ENCODE peak calls at places on chromosomes 6 and 20, in seven cellular contexts. One of them, this sample, is unnamed.

GRCh38 chr20:1624811-1625690 is 5.2 kb upstream of the SIRPB1 start:
- DNase-seq in mammary epithelial cell: no peak
- DNase-seq in IMR-90: peak; percentile 0
- DNase-seq in GM23338: no peak
- DNase-seq in mesendoderm: no peak
- DNase-seq in GM23248: no peak
- DNase-seq in fibroblast of lung: no peak
- DNase-seq in this sample: peak; percentile 0

GRCh38 chr20:47691632-47692031 is 93.6 kb downstream of the SULF2 start:
- DNase-seq in GM23338: peak; percentile 63
- DNase-seq in IMR-90: peak; percentile 22
- DNase-seq in fibroblast of lung: peak; percentile 50
- DNase-seq in mesendoderm: peak; percentile 67
- DNase-seq in mammary epithelial cell: peak; percentile 46
- DNase-seq in GM23248: peak; percentile 48
- DNase-seq in this sample: no peak

GRCh38 chr6:4280721-4281120 is 145.3 kb upstream of the ECI2 start:
- DNase-seq in mammary epithelial cell: peak; percentile 87
- DNase-seq in GM23338: no peak
- DNase-seq in IMR-90: peak; percentile 91
- DNase-seq in fibroblast of lung: peak; percentile 66
- DNase-seq in mesendoderm: peak; percentile 48
- DNase-seq in GM23248: peak; percentile 89
- DNase-seq in this sample: peak; percentile 55

GRCh38 chr6:110367825-110368224 is 9.7 kb upstream of the METTL24 start:
- DNase-seq in fibroblast of lung: no peak
- DNase-seq in GM23248: no peak
- DNase-seq in GM23338: no peak
- DNase-seq in IMR-90: no peak
- DNase-seq in mammary epithelial cell: no peak
- DNase-seq in mesendoderm: no peak
- DNase-seq in this sample: no peak

GRCh38 chr6:10431423-10432164 is 16.7 kb upstream of the TFAP2A start:
- DNase-seq in GM23248: no peak
- DNase-seq in fibroblast of lung: no peak
- DNase-seq in mesendoderm: peak; percentile 84
- DNase-seq in GM23338: no peak
- DNase-seq in IMR-90: no peak
- DNase-seq in mammary epithelial cell: peak; percentile 97
- DNase-seq in this sample: no peak

GRCh38 chr6:38634518-38634917 is 5.2 kb downstream of the BTBD9 start:
- DNase-seq in fibroblast of lung: no peak
- DNase-seq in mesendoderm: no peak
- DNase-seq in IMR-90: peak; percentile 18
- DNase-seq in mammary epithelial cell: peak; percentile 3
- DNase-seq in GM23338: no peak
- DNase-seq in GM23248: peak; percentile 23
- DNase-seq in this sample: no peak

GRCh38 chr6:111027219-111027618 is 45.4 kb downstream of the RPF2 start:
- DNase-seq in GM23338: no peak
- DNase-seq in mesendoderm: no peak
- DNase-seq in IMR-90: no peak
- DNase-seq in fibroblast of lung: no peak
- DNase-seq in mammary epithelial cell: no peak
- DNase-seq in GM23248: no peak
- DNase-seq in this sample: no peak

GRCh38 chr20:59598625-59599310 is 5.6 kb upstream of the PHACTR3 start:
- DNase-seq in mammary epithelial cell: peak; percentile 8
- DNase-seq in fibroblast of lung: no peak
- DNase-seq in IMR-90: no peak
- DNase-seq in GM23248: peak; percentile 43
- DNase-seq in GM23338: peak; percentile 66
- DNase-seq in mesendoderm: peak; percentile 52
- DNase-seq in this sample: peak; percentile 56

GRCh38 chr20:59772373-59772705 is 161.1 kb downstream of the SYCP2 start:
- DNase-seq in GM23338: no peak
- DNase-seq in mesendoderm: no peak
- DNase-seq in mammary epithelial cell: no peak
- DNase-seq in GM23248: no peak
- DNase-seq in IMR-90: no peak
- DNase-seq in fibroblast of lung: no peak
- DNase-seq in this sample: no peak

GRCh38 chr20:959996-960615 is 42.0 kb downstream of the RSPO4 start:
- DNase-seq in IMR-90: no peak
- DNase-seq in mammary epithelial cell: no peak
- DNase-seq in fibroblast of lung: no peak
- DNase-seq in mesendoderm: no peak
- DNase-seq in GM23338: no peak
- DNase-seq in GM23248: no peak
- DNase-seq in this sample: no peak

GRCh38 chr6:22466665-22467064 is 102.7 kb upstream of the HDGFL1 start:
- DNase-seq in IMR-90: no peak
- DNase-seq in fibroblast of lung: no peak
- DNase-seq in mammary epithelial cell: no peak
- DNase-seq in GM23248: no peak
- DNase-seq in mesendoderm: peak; percentile 14
- DNase-seq in GM23338: peak; percentile 29
- DNase-seq in this sample: no peak

GRCh38 chr6:1382883-1383728 is 6.3 kb upstream of the FOXF2 start:
- DNase-seq in IMR-90: no peak
- DNase-seq in GM23248: peak; percentile 33
- DNase-seq in mesendoderm: peak; percentile 72
- DNase-seq in mammary epithelial cell: no peak
- DNase-seq in GM23338: peak; percentile 80
- DNase-seq in fibroblast of lung: peak; percentile 43
- DNase-seq in this sample: peak; percentile 32

GRCh38 chr6:38065734-38066133 is 246.2 kb downstream of the ZFAND3 start:
- DNase-seq in mesendoderm: no peak
- DNase-seq in IMR-90: no peak
- DNase-seq in GM23338: no peak
- DNase-seq in mammary epithelial cell: no peak
- DNase-seq in GM23248: no peak
- DNase-seq in fibroblast of lung: no peak
- DNase-seq in this sample: no peak

GRCh38 chr20:10671221-10671849 is 2.5 kb downstream of the JAG1 start:
- DNase-seq in fibroblast of lung: peak; percentile 98
- DNase-seq in GM23338: peak; percentile 85
- DNase-seq in mammary epithelial cell: peak; percentile 96
- DNase-seq in GM23248: peak; percentile 96
- DNase-seq in IMR-90: peak; percentile 94
- DNase-seq in mesendoderm: peak; percentile 85
- DNase-seq in this sample: peak; percentile 93

GRCh38 chr20:62675156-62675871 is 33.0 kb downstream of the SLCO4A1 start:
- DNase-seq in IMR-90: no peak
- DNase-seq in GM23338: no peak
- DNase-seq in fibroblast of lung: no peak
- DNase-seq in GM23248: peak; percentile 54
- DNase-seq in mesendoderm: no peak
- DNase-seq in mammary epithelial cell: no peak
- DNase-seq in this sample: no peak

GRCh38 chr6:44053760-44054556 is 73.3 kb downstream of the MRPL14 start:
- DNase-seq in IMR-90: peak; percentile 87
- DNase-seq in GM23338: no peak
- DNase-seq in mammary epithelial cell: peak; percentile 38
- DNase-seq in mesendoderm: peak; percentile 94
- DNase-seq in fibroblast of lung: peak; percentile 58
- DNase-seq in GM23248: peak; percentile 86
- DNase-seq in this sample: no peak

GRCh38 chr20:10540636-10541493 is 105.8 kb downstream of the SLX4IP start:
- DNase-seq in mesendoderm: peak; percentile 46
- DNase-seq in IMR-90: peak; percentile 94
- DNase-seq in mammary epithelial cell: peak; percentile 90
- DNase-seq in GM23248: peak; percentile 86
- DNase-seq in fibroblast of lung: peak; percentile 92
- DNase-seq in GM23338: no peak
- DNase-seq in this sample: peak; percentile 60

GRCh38 chr20:41166201-41167117 is 29.1 kb downstream of the PLCG1 start:
- DNase-seq in mesendoderm: no peak
- DNase-seq in GM23248: no peak
- DNase-seq in GM23338: no peak
- DNase-seq in IMR-90: no peak
- DNase-seq in fibroblast of lung: no peak
- DNase-seq in mammary epithelial cell: no peak
- DNase-seq in this sample: no peak

DNA sequence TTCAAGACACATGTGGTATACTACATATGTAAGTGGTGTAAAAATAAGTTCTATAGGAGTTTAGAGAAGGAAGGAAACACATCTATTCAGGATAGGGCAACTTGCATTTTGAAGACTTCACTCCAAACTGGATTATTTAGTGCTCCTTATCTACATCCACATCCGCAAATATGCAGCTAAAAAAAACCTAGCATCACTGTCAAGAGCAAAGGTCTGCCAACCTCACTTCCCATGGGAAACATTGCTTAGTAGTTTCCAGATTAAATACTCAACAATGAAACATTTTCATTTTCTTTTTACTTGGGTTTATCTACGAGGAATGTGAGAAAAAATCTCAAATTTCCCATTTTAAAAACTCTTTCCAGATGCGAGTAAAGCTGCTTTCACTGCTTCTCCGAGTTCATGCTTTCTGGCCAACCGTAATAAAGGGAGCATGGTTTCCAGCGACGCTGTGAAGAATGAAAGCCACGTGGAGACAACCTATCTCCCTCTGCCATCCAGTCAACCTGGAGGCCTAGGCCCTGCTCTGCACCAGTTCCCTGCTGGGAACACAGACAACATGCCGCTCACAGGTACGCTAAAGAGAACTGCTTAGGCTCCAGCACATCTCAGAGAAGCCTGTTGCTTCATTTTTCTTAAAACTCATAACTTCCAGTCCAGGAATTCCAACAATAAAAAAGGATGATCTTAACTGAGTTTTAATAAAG is 48.2 kb downstream of the RFX6 start:
- DNase-seq in mammary epithelial cell: no peak
- DNase-seq in GM23338: peak; percentile 15
- DNase-seq in fibroblast of lung: no peak
- DNase-seq in mesendoderm: no peak
- DNase-seq in IMR-90: no peak
- DNase-seq in GM23248: no peak
- DNase-seq in this sample: no peak
- H3K27me3 ChIP-seq in mammary epithelial cell: peaks cover 2% of the 10 kb centered on the region
- H3K27me3 ChIP-seq in GM23338: no peaks in the 10 kb centered on the region
- H3K27me3 ChIP-seq in fibroblast of lung: peaks cover 2% of the 10 kb centered on the region
- H3K27me3 ChIP-seq in mesendoderm: no peaks in the 10 kb centered on the region
- H3K27me3 ChIP-seq in IMR-90: no peaks in the 10 kb centered on the region
- H3K27me3 ChIP-seq in GM23248: no peaks in the 10 kb centered on the region
- H3K27me3 ChIP-seq in this sample: no peaks in the 10 kb centered on the region

GRCh38 chr20:8624616-8625015 is 444.3 kb upstream of the PLCB4 start:
- DNase-seq in fibroblast of lung: no peak
- DNase-seq in GM23338: no peak
- DNase-seq in mesendoderm: no peak
- DNase-seq in IMR-90: no peak
- DNase-seq in mammary epithelial cell: no peak
- DNase-seq in GM23248: no peak
- DNase-seq in this sample: no peak
- H3K4me1 ChIP-seq in fibroblast of lung: no peaks in the 10 kb centered on the region
- H3K4me1 ChIP-seq in GM23338: no peaks in the 10 kb centered on the region
- H3K4me1 ChIP-seq in mesendoderm: no peaks in the 10 kb centered on the region
- H3K4me1 ChIP-seq in IMR-90: peaks cover 2% of the 10 kb centered on the region
- H3K4me1 ChIP-seq in mammary epithelial cell: no peaks in the 10 kb centered on the region
- H3K4me1 ChIP-seq in GM23248: no peaks in the 10 kb centered on the region
- H3K4me1 ChIP-seq in this sample: no peaks in the 10 kb centered on the region

GRCh38 chr6:87922947-87923330 is 124.7 kb upstream of the SPACA1 start:
- DNase-seq in IMR-90: no peak
- DNase-seq in GM23248: no peak
- DNase-seq in GM23338: no peak
- DNase-seq in mesendoderm: no peak
- DNase-seq in fibroblast of lung: no peak
- DNase-seq in mammary epithelial cell: no peak
- DNase-seq in this sample: no peak
- H3K4me2 ChIP-seq in IMR-90: no peak overlapping the region
- H3K4me2 ChIP-seq in GM23248: no peak overlapping the region
- H3K4me2 ChIP-seq in GM23338: no peak overlapping the region
- H3K4me2 ChIP-seq in mesendoderm: no peak overlapping the region
- H3K4me2 ChIP-seq in fibroblast of lung: no peak overlapping the region
- H3K4me2 ChIP-seq in mammary epithelial cell: no peak overlapping the region
- H3K4me2 ChIP-seq in this sample: no peak overlapping the region

DNA sequence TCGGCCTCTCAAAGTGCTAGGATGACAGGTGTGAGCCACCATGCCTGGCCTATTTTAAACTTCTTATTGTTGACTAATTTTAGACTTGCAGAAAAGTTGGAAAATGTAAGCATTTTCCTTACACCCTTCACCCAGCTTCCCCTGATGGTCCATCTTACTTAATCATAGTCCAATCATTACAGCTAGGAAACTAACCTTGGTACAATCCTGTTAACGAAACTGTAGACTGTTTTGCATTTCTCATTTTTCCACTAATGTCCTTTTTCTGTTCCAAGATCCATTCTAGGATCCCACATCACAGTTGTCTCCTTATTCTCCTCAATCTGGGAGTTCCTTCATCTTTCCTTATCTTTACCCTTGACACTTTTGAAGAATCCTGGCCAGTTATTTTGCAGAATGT is 659 bp upstream of the GFRA4 start:
- DNase-seq in IMR-90: no peak
- DNase-seq in mesendoderm: no peak
- DNase-seq in fibroblast of lung: no peak
- DNase-seq in GM23338: no peak
- DNase-seq in GM23248: no peak
- DNase-seq in mammary epithelial cell: no peak
- DNase-seq in this sample: no peak
- H3K27me3 ChIP-seq in IMR-90: peaks cover 49% of the 10 kb centered on the region
- H3K27me3 ChIP-seq in mesendoderm: no peaks in the 10 kb centered on the region
- H3K27me3 ChIP-seq in fibroblast of lung: peaks cover 26% of the 10 kb centered on the region
- H3K27me3 ChIP-seq in GM23338: peaks cover 57% of the 10 kb centered on the region
- H3K27me3 ChIP-seq in GM23248: peaks cover 27% of the 10 kb centered on the region
- H3K27me3 ChIP-seq in mammary epithelial cell: peaks cover 14% of the 10 kb centered on the region
- H3K27me3 ChIP-seq in this sample: peaks cover 16% of the 10 kb centered on the region

GRCh38 chr20:37349517-37350491 is 3.9 kb downstream of the SRC start:
- DNase-seq in mammary epithelial cell: no peak
- DNase-seq in IMR-90: peak; percentile 17
- DNase-seq in GM23248: peak; percentile 71
- DNase-seq in fibroblast of lung: no peak
- DNase-seq in mesendoderm: no peak
- DNase-seq in GM23338: no peak
- DNase-seq in this sample: peak; percentile 51
- H3K4me1 ChIP-seq in mammary epithelial cell: peaks cover 25% of the 10 kb centered on the region
- H3K4me1 ChIP-seq in IMR-90: peaks cover 13% of the 10 kb centered on the region
- H3K4me1 ChIP-seq in GM23248: peaks cover 24% of the 10 kb centered on the region
- H3K4me1 ChIP-seq in fibroblast of lung: peaks cover 5% of the 10 kb centered on the region
- H3K4me1 ChIP-seq in mesendoderm: no peaks in the 10 kb centered on the region
- H3K4me1 ChIP-seq in GM23338: peaks cover 5% of the 10 kb centered on the region
- H3K4me1 ChIP-seq in this sample: peaks cover 42% of the 10 kb centered on the region

DNA sequence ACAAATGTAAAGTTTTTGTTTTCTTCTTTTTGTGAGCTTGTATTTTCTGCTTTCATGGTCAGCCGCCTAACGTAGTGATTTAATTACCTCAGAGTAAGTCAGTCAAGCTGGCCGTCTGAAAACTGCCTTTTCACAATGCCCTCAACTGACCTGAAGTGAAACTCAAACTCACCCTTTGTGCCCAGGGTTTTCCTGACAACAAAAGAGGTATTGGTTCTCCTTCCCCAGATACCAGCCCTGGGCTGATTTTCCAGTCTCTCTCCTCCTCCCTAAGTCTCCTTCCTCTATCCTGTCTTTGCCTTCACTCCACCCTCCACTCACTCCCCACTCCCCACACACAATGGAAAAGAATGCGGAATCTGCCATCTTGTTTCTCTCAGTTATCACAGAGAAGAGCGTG is 184.5 kb upstream of the HEY2 start:
- DNase-seq in mesendoderm: no peak
- DNase-seq in fibroblast of lung: no peak
- DNase-seq in mammary epithelial cell: no peak
- DNase-seq in GM23338: no peak
- DNase-seq in IMR-90: no peak
- DNase-seq in GM23248: no peak
- DNase-seq in this sample: no peak
- H3K4me2 ChIP-seq in mesendoderm: no peak overlapping the region
- H3K4me2 ChIP-seq in fibroblast of lung: no peak overlapping the region
- H3K4me2 ChIP-seq in mammary epithelial cell: no peak overlapping the region
- H3K4me2 ChIP-seq in GM23338: no peak overlapping the region
- H3K4me2 ChIP-seq in IMR-90: no peak overlapping the region
- H3K4me2 ChIP-seq in GM23248: no peak overlapping the region
- H3K4me2 ChIP-seq in this sample: no peak overlapping the region

This sample was measured in hepatocyte.